ENCODE peak calls at places on chromosome 2, in nine cellular contexts. P, Z, H, L, U, O, Q, J and Y are unnamed samples.

GRCh38 chr2:58709274-58709673 is 468.1 kb upstream of the FANCL start:
- DNase-seq in H (no peak), O (no peak), Z (no peak), P (no peak), Q (no peak), L (no peak), U (no peak), J (no peak), Y (no peak)

GRCh38 chr2:68837164-68837860 is 33.9 kb downstream of the BMP10 start:
- DNase-seq in U (no peak), P (peak), J (no peak), H (no peak), Q (no peak), Z (no peak), L (peak), O (no peak), Y (no peak)

GRCh38 chr2:131641414-131642206 is 113.9 kb downstream of the CCDC74A start:
- DNase-seq in H (no peak), U (no peak), Z (peak), Q (no peak), J (no peak), L (no peak), O (no peak), P (no peak), Y (no peak)

GRCh38 chr2:203453858-203454451 is 81.1 kb downstream of the RAPH1 start:
- DNase-seq in P (no peak), H (peak), L (peak), J (peak), Q (peak), O (peak), U (no peak), Z (no peak), Y (no peak)

GRCh38 chr2:46471-47345 is at the start of gene FAM110C:
- DNase-seq in Q (peak), Z (no peak), J (no peak), U (no peak), H (peak), L (no peak), P (peak), O (no peak), Y (peak)

GRCh38 chr2:162074579-162074922 is 536 bp upstream of the DPP4 start:
- DNase-seq in Q (no peak), H (no peak), L (no peak), Z (no peak), P (no peak), J (no peak), U (peak), O (no peak), Y (no peak)

GRCh38 chr2:36611316-36611990 is 13.5 kb upstream of the FEZ2 start:
- DNase-seq in H (no peak), O (no peak), Q (no peak), Z (peak), P (no peak), U (no peak), J (no peak), L (no peak), Y (no peak)

GRCh38 chr2:65710779-65711295 is 278.4 kb upstream of the SPRED2 start:
- DNase-seq in Z (no peak), Q (no peak), O (no peak), P (no peak), L (no peak), U (no peak), H (no peak), J (no peak), Y (no peak)

GRCh38 chr2:1049691-1050090 is 99.0 kb downstream of the SNTG2 start:
- DNase-seq in U (no peak), Z (peak), Q (no peak), O (no peak), P (no peak), J (no peak), H (no peak), L (no peak), Y (no peak)

GRCh38 chr2:188367164-188367563 is 75.5 kb downstream of the GULP1 start:
- DNase-seq in H (no peak), Q (no peak), L (no peak), U (peak), Z (no peak), O (peak), P (no peak), J (no peak), Y (peak)

GRCh38 chr2:200944467-200945394 is 18.7 kb downstream of the ORC2 start:
- DNase-seq in J (peak), P (no peak), O (no peak), Z (peak), L (no peak), Q (peak), H (no peak), U (no peak), Y (no peak)

GRCh38 chr2:136137982-136138381 is 20.0 kb upstream of the CXCR4 start:
- DNase-seq in O (no peak), U (no peak), J (no peak), H (no peak), Q (no peak), Z (no peak), P (no peak), L (no peak), Y (no peak)

GRCh38 chr2:24201496-24201895 is 26.6 kb downstream of the FAM228A start:
- DNase-seq in Z (no peak), P (no peak), H (no peak), U (no peak), Q (no peak), J (no peak), O (no peak), L (no peak), Y (no peak)

GRCh38 chr2:3248754-3249476 is 128.7 kb downstream of the EIPR1 start:
- DNase-seq in J (no peak), L (no peak), U (no peak), Z (no peak), P (no peak), O (no peak), H (no peak), Q (no peak), Y (no peak)

GRCh38 chr2:47221039-47221438 is 65.9 kb upstream of the STPG4 start:
- DNase-seq in O (no peak), H (no peak), L (no peak), J (peak), Q (peak), U (no peak), P (no peak), Z (no peak), Y (no peak)

GRCh38 chr2:216498418-216499413 is at the start of gene RPL37A:
- DNase-seq in L (peak), J (peak), O (peak), Z (peak), P (peak), U (peak), H (peak), Q (peak), Y (peak)

GRCh38 chr2:47062721-47063120 is 92.4 kb downstream of the STPG4 start:
- DNase-seq in U (no peak), P (no peak), L (no peak), Q (no peak), H (no peak), Z (no peak), J (no peak), O (no peak), Y (no peak)

GRCh38 chr2:142877265-142877756 is at the start of gene KYNU:
- DNase-seq in O (no peak), J (no peak), Q (no peak), L (no peak), P (no peak), Z (no peak), H (no peak), U (no peak), Y (no peak)

GRCh38 chr2:207092803-207093202 is 72.9 kb downstream of the KLF7 start:
- DNase-seq in P (no peak), H (no peak), U (no peak), J (no peak), Q (no peak), O (no peak), L (no peak), Z (no peak), Y (no peak)

GRCh38 chr2:147595200-147595599 is 249.6 kb upstream of the ACVR2A start:
- DNase-seq in Q (no peak), Z (no peak), O (no peak), L (no peak), P (no peak), J (no peak), H (no peak), U (no peak), Y (no peak)

GRCh38 chr2:63776382-63776781 is 65.3 kb upstream of the UGP2 start:
- DNase-seq in O (no peak), Q (no peak), U (no peak), L (no peak), Z (no peak), J (no peak), P (no peak), H (no peak), Y (no peak)

GRCh38 chr2:28822036-28822435 is 11.4 kb downstream of the SPDYA start:
- DNase-seq in P (no peak), Z (no peak), L (no peak), Q (no peak), J (no peak), U (no peak), H (no peak), O (no peak), Y (no peak)

GRCh38 chr2:235944591-235944990 is 223.6 kb downstream of the GBX2 start:
- DNase-seq in J (no peak), U (no peak), Q (no peak), O (no peak), P (no peak), L (no peak), Z (no peak), H (no peak), Y (no peak)

GRCh38 chr2:44787663-44788062 is 153.8 kb upstream of the SIX3 start:
- DNase-seq in J (no peak), L (no peak), Q (no peak), O (no peak), U (no peak), H (no peak), P (no peak), Z (no peak), Y (no peak)